ENCODE peak calls at places on chromosomes 1 and 21, in ten cellular contexts. H is posterior vena cava; S is stimulated activated CD8-positive, alpha-beta memory T cell treated with anti-CD3 and anti-CD28 coated beads, Interleukin-2, amount 100 ng/mL, for 1 hour; X is renal cortical epithelial cell; L is psoas muscle; Y is right cardiac atrium; N is tibial nerve; J is ACHN; E is HTR-8/SVneo; F is NCI-H460. O is an unnamed sample.

GRCh38 chr1:170562644-170563338 is 30.8 kb downstream of the GORAB start:
- DNase-seq in H (peak; percentile 86), S (no peak), X (peak; percentile 88), L (peak; percentile 65), Y (peak; percentile 53), N (peak; percentile 82), J (peak; percentile 46), E (peak; percentile 54), F (peak; percentile 22), O (peak; percentile 13)

GRCh38 chr1:89121641-89122040 is 4.3 kb downstream of the GBP2 start:
- DNase-seq in H (no peak), S (no peak), X (no peak), L (no peak), Y (no peak), N (no peak), J (no peak), E (no peak), F (no peak), O (no peak)

GRCh38 chr21:37367301-37367757 is 756 bp downstream of the DYRK1A start:
- DNase-seq in H (peak; percentile 81), S (no peak), X (no peak), L (peak; percentile 61), Y (no peak), N (no peak), J (peak; percentile 21), E (no peak), F (no peak), O (peak; percentile 33)

GRCh38 chr21:40765771-40766170 is 81.2 kb downstream of the DSCAM start:
- DNase-seq in H (no peak), S (no peak), X (no peak), L (no peak), Y (no peak), N (no peak), J (no peak), E (no peak), F (no peak), O (no peak)

GRCh38 chr1:219279017-219279770 is 105.5 kb downstream of the LYPLAL1 start:
- DNase-seq in H (no peak), S (no peak), X (peak; percentile 10), L (no peak), Y (no peak), N (no peak), J (no peak), E (peak; percentile 14), F (no peak), O (no peak)

GRCh38 chr21:43882952-43883492 is 18.0 kb downstream of the AGPAT3 start:
- DNase-seq in H (peak; percentile 70), S (no peak), X (no peak), L (peak; percentile 52), Y (no peak), N (no peak), J (no peak), E (no peak), F (no peak), O (no peak)

GRCh38 chr1:183544598-183545297 is 45.5 kb downstream of the NCF2 start:
- DNase-seq in H (no peak), S (no peak), X (peak; percentile 93), L (no peak), Y (no peak), N (no peak), J (peak; percentile 45), E (no peak), F (no peak), O (no peak)

GRCh38 chr1:54054438-54054749 is 986 bp downstream of the TCEANC2 start:
- DNase-seq in H (no peak), S (no peak), X (peak; percentile 7), L (no peak), Y (no peak), N (no peak), J (no peak), E (peak; percentile 3), F (no peak), O (no peak)

GRCh38 chr21:25560151-25560783 is 47.0 kb downstream of the MRPL39 start:
- DNase-seq in H (no peak), S (no peak), X (peak; percentile 49), L (no peak), Y (no peak), N (no peak), J (no peak), E (no peak), F (no peak), O (peak; percentile 57)

GRCh38 chr21:36059823-36060158 is 535 bp downstream of the SETD4 start:
- DNase-seq in H (peak; percentile 86), S (no peak), X (no peak), L (peak; percentile 70), Y (peak; percentile 46), N (peak; percentile 15), J (no peak), E (no peak), F (peak; percentile 12), O (peak; percentile 39)

GRCh38 chr1:230661976-230662375 is 19.7 kb downstream of the COG2 start:
- DNase-seq in H (no peak), S (no peak), X (no peak), L (no peak), Y (no peak), N (no peak), J (no peak), E (no peak), F (no peak), O (no peak)

GRCh38 chr1:166410083-166410385 is 243.2 kb upstream of the FAM78B start:
- DNase-seq in H (no peak), S (no peak), X (no peak), L (no peak), Y (no peak), N (no peak), J (no peak), E (no peak), F (no peak), O (no peak)

GRCh38 chr1:100034465-100034864 is 64.7 kb downstream of the SLC35A3 start:
- DNase-seq in H (no peak), S (no peak), X (peak; percentile 37), L (no peak), Y (no peak), N (no peak), J (peak; percentile 54), E (no peak), F (no peak), O (no peak)

GRCh38 chr1:63936276-63936675 is 162.5 kb downstream of the ROR1 start:
- DNase-seq in H (no peak), S (no peak), X (peak; percentile 57), L (no peak), Y (no peak), N (no peak), J (no peak), E (no peak), F (no peak), O (no peak)

GRCh38 chr1:165903672-165904071 is 76.3 kb downstream of the UCK2 start:
- DNase-seq in H (no peak), S (no peak), X (peak; percentile 70), L (no peak), Y (no peak), N (no peak), J (peak; percentile 39), E (peak; percentile 55), F (no peak), O (no peak)

GRCh38 chr1:44038876-44039657 is 7.8 kb upstream of the SLC6A9 start:
- DNase-seq in H (no peak), S (no peak), X (no peak), L (no peak), Y (no peak), N (no peak), J (no peak), E (no peak), F (no peak), O (no peak)

GRCh38 chr1:40182956-40183710 is 21.9 kb downstream of the RLF start:
- DNase-seq in H (no peak), S (no peak), X (peak; percentile 46), L (no peak), Y (no peak), N (no peak), J (peak; percentile 35), E (no peak), F (no peak), O (peak; percentile 29)

GRCh38 chr1:198387587-198387986 is 152.9 kb downstream of the ATP6V1G3 start:
- DNase-seq in H (no peak), S (no peak), X (peak; percentile 2), L (no peak), Y (no peak), N (no peak), J (no peak), E (peak; percentile 5), F (no peak), O (no peak)

GRCh38 chr1:164671597-164672327 is 112.8 kb downstream of the PBX1 start:
- DNase-seq in H (no peak), S (no peak), X (no peak), L (no peak), Y (no peak), N (no peak), J (no peak), E (no peak), F (no peak), O (no peak)

GRCh38 chr1:94792473-94792875 is 27.7 kb upstream of the SLC44A3 start:
- DNase-seq in H (no peak), S (no peak), X (peak; percentile 48), L (no peak), Y (no peak), N (no peak), J (peak; percentile 57), E (peak; percentile 22), F (peak; percentile 1), O (no peak)

GRCh38 chr1:170537798-170538503 is 6.0 kb downstream of the GORAB start:
- DNase-seq in H (no peak), S (no peak), X (peak; percentile 30), L (no peak), Y (no peak), N (no peak), J (peak; percentile 18), E (no peak), F (no peak), O (no peak)

GRCh38 chr1:226406401-226406881 is 1.5 kb downstream of the PARP1 start:
- DNase-seq in H (no peak), S (no peak), X (peak; percentile 77), L (no peak), Y (no peak), N (no peak), J (peak; percentile 41), E (peak; percentile 42), F (no peak), O (no peak)

GRCh38 chr1:220991506-220991905 is 112.3 kb downstream of the HLX start:
- DNase-seq in H (no peak), S (no peak), X (no peak), L (no peak), Y (no peak), N (no peak), J (no peak), E (no peak), F (no peak), O (no peak)

GRCh38 chr1:54095543-54096286 is 42.3 kb downstream of the TCEANC2 start:
- DNase-seq in H (no peak), S (no peak), X (no peak), L (no peak), Y (no peak), N (no peak), J (no peak), E (no peak), F (no peak), O (no peak)

GRCh38 chr1:119676571-119677206 is 28.6 kb upstream of the ZNF697 start:
- DNase-seq in H (peak; percentile 82), S (no peak), X (no peak), L (peak; percentile 72), Y (peak; percentile 55), N (peak; percentile 65), J (no peak), E (peak; percentile 10), F (no peak), O (no peak)

O was measured in stimulated activated naive CD8-positive, alpha-beta T cell treated with anti-CD3 and anti-CD28 coated beads, Interleukin-15, Interleukin-2, amounts not matched to agents 100 U/mL and 50 U/mL, for 24 hours.